ENCODE peak calls at places on chromosomes 2 and 18, in ten cellular contexts. O is AG10803, L is ascending aorta, T is prostate gland, Y is transverse colon, P is endothelial cell, M is heart right ventricle, X is GM20000, A is H1, H is uterus. G is an unnamed sample.

GRCh38 chr2:122182631-122183030 is 427.2 kb downstream of the TSN start:
- DNase-seq in T (no peak), O (no peak), X (no peak), H (no peak), M (no peak), Y (no peak), L (no peak), P (no peak), A (no peak), G (no peak)

GRCh38 chr2:227020416-227020815 is 143.6 kb downstream of the COL4A4 start:
- DNase-seq in X (no peak), Y (no peak), M (no peak), A (no peak), L (no peak), P (no peak), T (no peak), H (no peak), O (no peak), G (no peak)

GRCh38 chr2:177900091-177900490 is 172.5 kb downstream of the PDE11A start:
- DNase-seq in M (no peak), A (no peak), O (no peak), Y (no peak), P (no peak), X (no peak), T (no peak), H (no peak), L (no peak), G (no peak)

GRCh38 chr2:75007819-75008218 is 49.4 kb downstream of the POLE4 start:
- DNase-seq in X (no peak), M (no peak), A (no peak), O (no peak), P (no peak), Y (no peak), T (no peak), H (no peak), L (no peak), G (no peak)

GRCh38 chr18:2969695-2970094 is 43.2 kb downstream of the LPIN2 start:
- DNase-seq in M (no peak), P (no peak), T (no peak), O (no peak), X (no peak), L (no peak), Y (no peak), A (no peak), H (no peak), G (no peak)

GRCh38 chr2:17590342-17590911 is 49.9 kb downstream of the VSNL1 start:
- DNase-seq in X (no peak), T (peak; percentile 19), A (no peak), Y (no peak), P (no peak), L (no peak), M (no peak), O (no peak), H (no peak), G (no peak)

GRCh38 chr2:31286230-31286629 is 52.3 kb downstream of the EHD3 start:
- DNase-seq in Y (no peak), M (no peak), L (no peak), O (no peak), H (no peak), X (no peak), P (no peak), T (peak; percentile 39), A (no peak), G (no peak)

GRCh38 chr18:79841936-79842335 is 44.2 kb downstream of the KCNG2 start:
- DNase-seq in Y (no peak), M (no peak), O (no peak), X (no peak), P (no peak), H (no peak), T (no peak), L (no peak), A (no peak), G (no peak)

GRCh38 chr2:99822487-99823218 is 319.7 kb downstream of the AFF3 start:
- DNase-seq in Y (no peak), T (no peak), H (no peak), O (no peak), P (no peak), L (no peak), A (peak; percentile 19), M (no peak), X (no peak), G (no peak)

GRCh38 chr2:63977904-63978303 is 41.3 kb downstream of the VPS54 start:
- DNase-seq in H (no peak), T (no peak), O (no peak), A (no peak), P (no peak), X (peak; percentile 26), Y (no peak), L (no peak), M (no peak), G (no peak)

GRCh38 chr18:79197531-79197930 is 128.3 kb downstream of the ATP9B start:
- DNase-seq in Y (no peak), O (no peak), L (no peak), X (no peak), M (no peak), A (no peak), H (no peak), P (no peak), T (no peak), G (no peak)

GRCh38 chr2:8986327-8986976 is 17.0 kb downstream of the MBOAT2 start:
- DNase-seq in X (no peak), P (peak; percentile 54), O (no peak), L (no peak), Y (no peak), A (no peak), M (no peak), H (no peak), T (no peak), G (no peak)
- TF ChIP-seq CTCF in X (no peak), P (peak; percentile 63), O (peak; percentile 16), L (no peak), Y (no peak), A (peak; percentile 77), M (no peak), H (no peak), T (no peak), G (peak; percentile 20)

DNA sequence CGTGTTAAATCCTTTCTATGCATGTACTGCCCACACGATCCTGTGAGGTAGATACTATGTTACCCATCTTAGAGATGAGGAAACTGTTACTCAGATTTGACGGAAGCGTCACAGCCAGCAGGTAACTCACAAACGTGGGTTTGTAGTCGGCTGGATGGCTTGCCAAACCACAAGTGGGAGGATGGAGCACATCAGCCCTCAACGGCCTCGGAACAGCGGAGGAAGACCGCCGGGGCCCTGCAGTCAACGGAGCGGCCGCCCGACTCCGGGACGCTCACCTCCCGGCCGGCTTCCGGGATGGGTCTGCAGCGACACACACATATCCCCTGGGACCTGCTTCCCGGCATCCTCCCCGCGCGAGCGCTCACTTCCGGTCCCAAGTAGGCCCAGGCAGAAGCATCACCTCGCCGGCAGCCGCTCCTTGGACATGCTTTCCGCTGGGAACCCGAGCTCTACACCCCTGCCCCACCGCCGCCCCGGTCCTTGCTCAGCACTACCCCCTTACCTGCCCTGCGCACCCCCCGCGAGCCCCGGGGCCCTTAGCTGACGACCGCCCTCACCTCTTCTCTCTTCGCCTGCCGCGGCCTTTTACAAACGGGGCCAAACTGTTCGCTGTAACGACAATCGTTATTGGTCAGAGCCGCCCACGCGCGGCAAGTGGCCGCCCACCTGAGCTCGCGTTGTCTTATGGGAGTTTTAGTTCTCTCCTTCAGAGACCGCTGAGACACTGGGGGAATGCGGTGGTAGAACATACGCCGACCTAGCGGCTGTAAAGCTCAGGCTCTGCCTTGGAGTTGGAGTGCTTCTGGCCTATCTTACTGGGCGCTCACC is at the start of gene C2orf42:
- DNase-seq in T (peak; percentile 96), P (peak; percentile 87), X (peak; percentile 94), A (peak; percentile 92), M (peak; percentile 93), H (peak; percentile 97), Y (peak; percentile 96), O (peak; percentile 98), L (peak; percentile 85), G (peak; percentile 92)
- TF ChIP-seq CTCF in T (no peak), P (no peak), X (peak; percentile 8), A (peak; percentile 7), M (no peak), H (no peak), Y (no peak), O (peak; percentile 34), L (no peak), G (no peak)

DNA sequence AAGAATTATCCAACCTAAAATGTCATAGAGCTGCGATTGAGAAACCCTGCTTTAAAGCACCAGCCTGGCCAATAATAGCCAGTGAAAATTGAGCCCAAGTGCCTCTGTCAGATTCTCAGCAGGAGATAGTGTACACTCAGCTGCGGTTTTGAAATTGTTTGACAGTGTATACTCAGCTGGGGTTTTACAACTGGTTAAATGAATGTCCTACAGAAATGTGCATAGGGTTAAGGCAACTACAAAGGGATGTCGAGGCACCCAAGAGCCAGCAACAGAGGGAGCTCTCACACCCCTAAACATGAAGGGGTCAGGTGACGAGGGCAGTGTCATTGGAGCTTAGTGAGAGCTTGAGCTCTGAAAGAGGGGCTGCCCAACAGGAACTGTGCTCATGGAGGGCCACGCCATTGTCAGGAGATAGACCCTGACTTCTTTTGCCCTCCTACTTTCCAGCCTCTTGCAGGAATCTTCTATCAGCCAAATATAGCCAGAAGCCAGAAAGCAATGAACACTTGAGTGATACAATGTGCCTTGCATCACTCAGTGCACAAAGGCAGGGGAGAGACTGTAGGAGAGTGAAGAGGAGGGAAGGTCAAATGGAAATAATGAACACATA is 15.1 kb downstream of the ACTG2 start:
- DNase-seq in A (peak; percentile 27), M (no peak), P (no peak), X (peak; percentile 73), L (no peak), T (no peak), H (no peak), Y (peak; percentile 38), O (peak; percentile 5), G (no peak)
- TF ChIP-seq CTCF in A (peak; percentile 62), M (no peak), P (no peak), X (peak; percentile 41), L (no peak), T (no peak), H (no peak), Y (peak; percentile 20), O (peak; percentile 17), G (peak; percentile 35)

GRCh38 chr2:233355916-233356315 is 1.6 kb downstream of the DGKD start:
- DNase-seq in H (no peak), T (no peak), Y (peak; percentile 7), L (no peak), M (no peak), X (no peak), P (no peak), O (no peak), A (no peak), G (no peak)
- TF ChIP-seq CTCF in H (no peak), T (no peak), Y (no peak), L (no peak), M (no peak), X (no peak), P (no peak), O (no peak), A (no peak), G (no peak)

GRCh38 chr2:238908960-238909951 is 61.4 kb downstream of the TWIST2 start:
- DNase-seq in Y (no peak), T (no peak), X (no peak), O (peak; percentile 94), L (no peak), H (peak; percentile 33), P (no peak), M (peak; percentile 56), A (no peak), G (no peak)
- TF ChIP-seq CTCF in Y (no peak), T (no peak), X (no peak), O (peak; percentile 7), L (no peak), H (no peak), P (no peak), M (no peak), A (no peak), G (no peak)

GRCh38 chr2:26316041-26316440 is 29.9 kb upstream of the SELENOI start:
- DNase-seq in M (no peak), H (no peak), O (peak; percentile 15), Y (no peak), A (no peak), X (no peak), T (no peak), P (no peak), L (no peak), G (no peak)
- TF ChIP-seq CTCF in M (no peak), H (no peak), O (peak; percentile 26), Y (no peak), A (no peak), X (no peak), T (no peak), P (no peak), L (no peak), G (peak; percentile 17)

G was measured in D721Med.